ENCODE peak calls at places on chromosomes 6 and 20, in six cellular contexts. Y, X, C, I, Q and R are unnamed samples.

GRCh38 chr6:20377623-20378265 is 23.9 kb upstream of the E2F3 start:
- DNase-seq in Y (peak; percentile 20), X (no peak), C (no peak), I (no peak), Q (peak; percentile 29), R (no peak)

GRCh38 chr6:39452306-39452705 is 129.8 kb upstream of the KCNK16 start:
- DNase-seq in Y (no peak), X (no peak), C (no peak), I (no peak), Q (no peak), R (no peak)

GRCh38 chr6:1278057-1278720 is 33.7 kb upstream of the FOXQ1 start:
- DNase-seq in Y (no peak), X (no peak), C (peak; percentile 38), I (no peak), Q (no peak), R (no peak)

GRCh38 chr20:62694106-62694505 is 14.5 kb upstream of the NTSR1 start:
- DNase-seq in Y (no peak), X (no peak), C (no peak), I (no peak), Q (no peak), R (no peak)

GRCh38 chr6:72022830-72023229 is 136.5 kb downstream of the RIMS1 start:
- DNase-seq in Y (no peak), X (no peak), C (no peak), I (no peak), Q (no peak), R (no peak)

GRCh38 chr20:23995905-23996666 is 7.5 kb upstream of the GGTLC1 start:
- DNase-seq in Y (no peak), X (peak; percentile 46), C (peak; percentile 50), I (peak; percentile 45), Q (peak; percentile 11), R (peak; percentile 30)

GRCh38 chr20:33477386-33478234 is 12.3 kb upstream of the CBFA2T2 start:
- DNase-seq in Y (no peak), X (no peak), C (no peak), I (peak; percentile 99), Q (no peak), R (peak; percentile 81)

GRCh38 chr20:60262967-60263603 is 304.9 kb downstream of the CDH26 start:
- DNase-seq in Y (no peak), X (peak; percentile 40), C (peak; percentile 29), I (no peak), Q (peak; percentile 12), R (peak; percentile 7)

GRCh38 chr6:120869397-120869796 is 464.9 kb downstream of the TBC1D32 start:
- DNase-seq in Y (no peak), X (no peak), C (no peak), I (no peak), Q (no peak), R (no peak)

GRCh38 chr6:167712332-167713087 is 114.2 kb upstream of the AFDN start:
- DNase-seq in Y (no peak), X (no peak), C (no peak), I (no peak), Q (no peak), R (no peak)

GRCh38 chr20:44582321-44583025 is at the start of gene PKIG:
- DNase-seq in Y (peak; percentile 41), X (no peak), C (no peak), I (no peak), Q (no peak), R (no peak)

GRCh38 chr20:46970937-46971630 is 76.4 kb downstream of the EYA2 start:
- DNase-seq in Y (peak; percentile 39), X (no peak), C (peak; percentile 21), I (peak; percentile 22), Q (no peak), R (no peak)